ENCODE peak calls at places on chromosomes 5 and 9, in six cellular contexts. C is HCT116, O is GM23248, R is GM23338, D is OCI-LY7, V is neural progenitor cell. K is an unnamed sample.

GRCh38 chr5:6827815-6828214 is 114.6 kb downstream of the TENT4A start:
- DNase-seq in D (no peak), V (no peak), C (no peak), O (no peak), R (no peak), K (peak; percentile 29)

GRCh38 chr9:107674937-107675277 is 185.3 kb upstream of the KLF4 start:
- DNase-seq in R (no peak), D (no peak), V (no peak), C (no peak), O (peak; percentile 23), K (no peak)

GRCh38 chr5:133130387-133131118 is 78.7 kb downstream of the HSPA4 start:
- DNase-seq in R (no peak), V (no peak), C (peak; percentile 53), D (no peak), O (no peak), K (no peak)

GRCh38 chr9:112037281-112038016 is 137.6 kb downstream of the SUSD1 start:
- DNase-seq in O (peak; percentile 72), D (peak; percentile 49), C (no peak), R (no peak), V (peak; percentile 58), K (no peak)

GRCh38 chr5:152568101-152568500 is 163.0 kb upstream of the NMUR2 start:
- DNase-seq in R (no peak), C (no peak), O (no peak), V (no peak), D (no peak), K (no peak)

GRCh38 chr5:178113841-178114324 is 551 bp downstream of the N4BP3 start:
- DNase-seq in V (peak; percentile 61), R (peak; percentile 63), O (no peak), D (peak; percentile 45), C (no peak), K (no peak)

GRCh38 chr9:100690438-100690837 is 112.6 kb downstream of the CAVIN4 start:
- DNase-seq in R (no peak), D (no peak), V (no peak), O (no peak), C (no peak), K (no peak)

GRCh38 chr5:110734101-110734500 is 4.7 kb upstream of the SLC25A46 start:
- DNase-seq in C (no peak), D (no peak), V (no peak), R (no peak), O (no peak), K (no peak)

GRCh38 chr5:110346893-110347358 is 379.5 kb downstream of the TMEM232 start:
- DNase-seq in D (no peak), O (no peak), C (no peak), R (no peak), V (no peak), K (peak; percentile 66)

GRCh38 chr5:135535820-135536801 is at the start of gene NEUROG1:
- DNase-seq in O (no peak), D (no peak), R (peak; percentile 91), C (no peak), V (peak; percentile 96), K (peak; percentile 26)

GRCh38 chr9:111983484-111983908 is 86.9 kb downstream of the UGCG start:
- DNase-seq in O (no peak), R (no peak), D (peak; percentile 67), V (no peak), C (no peak), K (no peak)

GRCh38 chr5:78472469-78473106 is 112.2 kb downstream of the SCAMP1 start:
- DNase-seq in V (no peak), O (peak; percentile 60), R (no peak), C (no peak), D (peak; percentile 27), K (no peak)

GRCh38 chr5:145347026-145347616 is 488.0 kb downstream of the PRELID2 start:
- DNase-seq in D (peak; percentile 2), O (peak; percentile 75), R (peak; percentile 36), V (peak; percentile 62), C (peak; percentile 23), K (peak; percentile 68)

GRCh38 chr5:157926953-157927352 is 68.0 kb upstream of the CLINT1 start:
- DNase-seq in D (no peak), C (no peak), V (peak; percentile 28), O (no peak), R (peak; percentile 84), K (no peak)

GRCh38 chr5:26847041-26847736 is 191.2 kb downstream of the CDH9 start:
- DNase-seq in O (no peak), D (no peak), R (peak; percentile 20), V (peak; percentile 4), C (no peak), K (peak; percentile 8)

GRCh38 chr5:179171816-179172745 is 111.9 kb downstream of the ZNF354C start:
- DNase-seq in R (no peak), V (no peak), O (no peak), D (no peak), C (no peak), K (no peak)

GRCh38 chr9:23117621-23118020 is 671.0 kb downstream of the DMRTA1 start:
- DNase-seq in V (no peak), C (no peak), R (no peak), D (no peak), O (peak; percentile 77), K (peak; percentile 56)

GRCh38 chr9:23120630-23121029 is 674.0 kb downstream of the DMRTA1 start:
- DNase-seq in O (no peak), C (no peak), D (no peak), V (no peak), R (no peak), K (no peak)

DNA sequence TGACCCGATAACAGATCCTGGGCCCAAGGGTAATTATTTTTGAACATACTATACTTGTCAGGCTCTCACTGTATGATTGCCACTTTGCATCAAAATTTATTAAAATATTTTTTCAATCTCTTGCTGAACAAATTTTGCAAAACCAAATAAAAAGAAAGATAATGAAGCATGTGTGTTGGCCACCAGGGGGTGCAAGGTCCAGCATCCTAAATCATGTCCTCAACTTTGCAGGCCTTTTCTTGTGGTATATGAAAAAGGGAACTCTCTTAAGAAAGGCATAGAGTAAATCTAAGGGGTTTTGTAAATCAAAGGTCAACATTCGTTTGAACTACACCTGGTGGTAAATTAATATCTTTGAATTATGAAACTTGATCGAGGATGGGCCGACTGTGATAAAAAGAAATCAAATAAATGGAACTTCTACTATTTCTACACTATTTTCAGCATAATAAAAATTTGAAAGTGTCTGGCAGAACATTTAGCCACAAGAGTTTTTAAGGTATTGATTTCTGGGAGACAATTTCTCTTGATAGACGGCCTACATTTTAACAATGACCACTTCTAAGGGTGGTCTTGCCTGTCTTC is 676.5 kb downstream of the DMRTA1 start:
- DNase-seq in R (peak; percentile 72), D (peak; percentile 41), V (peak; percentile 69), C (no peak), O (peak; percentile 53), K (peak; percentile 71)
- TF ChIP-seq EZH2phosphoT487 in R (no peak), D (no peak), V (no peak), C (no peak), O (no peak), K (no peak)

GRCh38 chr9:18490591-18491370 is 16.8 kb downstream of the ADAMTSL1 start:
- DNase-seq in V (no peak), C (no peak), D (no peak), R (no peak), O (peak; percentile 98), K (no peak)
- H3K4me3 ChIP-seq in V (no peak overlapping the region), C (no peak overlapping the region), D (no peak overlapping the region), R (no peak overlapping the region), O (peak overlapping the region; percentile 63), K (no peak overlapping the region)

GRCh38 chr5:119389288-119390065 is 33.7 kb downstream of the TNFAIP8 start:
- DNase-seq in R (no peak), D (no peak), O (peak; percentile 37), C (no peak), V (no peak), K (peak; percentile 22)
- H3K4me1 ChIP-seq in R (peaks cover 20% of the 10 kb centered on the region), D (peaks cover 87% of the 10 kb centered on the region), O (peaks cover 26% of the 10 kb centered on the region), C (no peaks in the 10 kb centered on the region), V (no peaks in the 10 kb centered on the region), K (peaks cover 34% of the 10 kb centered on the region)

GRCh38 chr9:125990793-125991220 is 243.6 kb downstream of the PBX3 start:
- DNase-seq in R (no peak), D (no peak), C (no peak), O (no peak), V (no peak), K (no peak)

GRCh38 chr9:125990186-125990792 is 243.1 kb downstream of the PBX3 start:
- DNase-seq in R (no peak), D (no peak), C (no peak), O (no peak), V (no peak), K (no peak)

GRCh38 chr9:125992557-125992956 is 245.4 kb downstream of the PBX3 start:
- DNase-seq in C (no peak), R (no peak), V (no peak), D (no peak), O (no peak), K (no peak)

GRCh38 chr9:125993423-125993935 is 246.3 kb downstream of the PBX3 start:
- DNase-seq in R (no peak), V (no peak), O (no peak), D (no peak), C (no peak), K (no peak)

DNA sequence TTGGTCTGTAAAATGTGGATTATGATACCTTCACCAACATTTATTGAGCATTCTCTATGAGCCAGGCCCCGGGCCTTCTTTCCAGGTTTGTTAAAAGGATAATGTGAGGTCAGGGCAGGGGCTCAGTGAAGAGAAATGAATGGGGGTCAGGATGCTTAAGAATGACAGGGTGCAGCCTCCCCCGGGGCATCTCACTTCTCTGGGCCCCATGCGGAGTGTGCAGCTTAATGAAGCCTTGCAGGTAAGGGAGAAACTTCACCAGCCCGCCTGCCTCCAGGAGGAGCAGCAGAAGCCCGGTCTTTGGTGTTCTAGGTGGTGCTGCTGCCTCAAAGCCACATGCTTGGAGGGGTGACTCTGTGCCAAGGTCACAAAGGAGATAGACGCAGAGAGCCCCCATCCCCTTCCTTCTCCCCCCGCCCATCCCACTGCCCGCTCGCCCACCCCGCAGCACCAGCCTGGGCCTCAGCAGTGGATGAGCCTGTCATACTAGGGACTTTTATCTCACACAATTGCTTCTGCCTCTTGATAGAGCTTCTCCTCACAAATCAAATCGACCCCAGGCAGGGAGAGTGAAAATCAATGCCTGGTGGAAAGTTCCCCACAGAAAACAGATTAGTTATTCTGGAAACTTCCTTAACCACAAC is 244.8 kb downstream of the PBX3 start:
- DNase-seq in D (no peak), V (no peak), O (no peak), R (no peak), C (no peak), K (no peak)
- TF ChIP-seq EZH2phosphoT487 in D (no peak), V (no peak), O (no peak), R (no peak), C (no peak), K (no peak)

GRCh38 chr5:96743805-96744559 is 63.8 kb downstream of the ERAP1 start:
- DNase-seq in D (no peak), C (no peak), R (no peak), V (no peak), O (no peak), K (no peak)

GRCh38 chr5:96743065-96743768 is 64.5 kb downstream of the ERAP1 start:
- DNase-seq in O (peak; percentile 81), R (peak; percentile 10), C (no peak), D (no peak), V (no peak), K (no peak)

GRCh38 chr5:96741075-96741474 is 66.7 kb downstream of the ERAP1 start:
- DNase-seq in V (no peak), O (no peak), C (no peak), D (no peak), R (no peak), K (no peak)

GRCh38 chr5:96742519-96742918 is 65.2 kb downstream of the ERAP1 start:
- DNase-seq in V (no peak), D (no peak), R (no peak), C (no peak), O (no peak), K (no peak)

GRCh38 chr5:96741911-96742310 is 65.8 kb downstream of the ERAP1 start:
- DNase-seq in V (no peak), D (no peak), R (no peak), O (no peak), C (no peak), K (peak; percentile 41)
- H3K4me3 ChIP-seq in V (no peak overlapping the region), D (no peak overlapping the region), R (no peak overlapping the region), O (no peak overlapping the region), C (no peak overlapping the region), K (no peak overlapping the region)